ENCODE peak calls at places on chromosomes 11 and 22, in five cellular contexts. N is stimulated activated CD4-positive, alpha-beta T cell treated with anti-CD3 and anti-CD28 coated beads, Interleukin-1b, Interleukin-23, amount 100 ng/mL, for 24 hours; Y is anterior cingulate cortex; S is pancreas; J is activated naive CD4-positive, alpha-beta T cell treated with Interleukin-2 at 50 U/mL for 16 hours. T is an unnamed sample.

GRCh38 chr22:27100323-27100722 is 442.9 kb downstream of the MIAT start:
- DNase-seq in Y (no peak), S (no peak), J (no peak), N (no peak), T (no peak)

GRCh38 chr22:42752230-42752746 is 31.6 kb upstream of the A4GALT start:
- DNase-seq in N (no peak), J (no peak), S (no peak), Y (no peak), T (no peak)

GRCh38 chr22:26436903-26437515 is 7.9 kb downstream of the ASPHD2 start:
- DNase-seq in J (no peak), N (no peak), S (no peak), Y (no peak), T (peak; percentile 60)

GRCh38 chr11:44812971-44813370 is 86.2 kb downstream of the TSPAN18 start:
- DNase-seq in Y (no peak), N (no peak), J (no peak), S (no peak), T (no peak)

GRCh38 chr11:65414776-65415498 is 7.7 kb upstream of the NEAT1 start:
- DNase-seq in J (no peak), S (peak; percentile 40), Y (no peak), N (no peak), T (no peak)

GRCh38 chr11:128246364-128247234 is 340.8 kb downstream of the ETS1 start:
- DNase-seq in S (no peak), J (no peak), Y (no peak), N (no peak), T (no peak)

GRCh38 chr11:63961608-63962412 is 12.6 kb upstream of the COX8A start:
- DNase-seq in S (no peak), Y (no peak), J (no peak), N (no peak), T (peak; percentile 62)

GRCh38 chr11:111586305-111586915 is 15.8 kb upstream of the SIK2 start:
- DNase-seq in S (no peak), Y (no peak), N (no peak), J (peak; percentile 27), T (peak; percentile 54)

GRCh38 chr11:121127809-121128208 is 26.8 kb downstream of the TECTA start:
- DNase-seq in Y (no peak), J (no peak), S (peak; percentile 64), N (no peak), T (no peak)

GRCh38 chr11:36577373-36577772 is 9.6 kb downstream of the RAG1 start:
- DNase-seq in J (no peak), S (no peak), Y (no peak), N (no peak), T (no peak)

GRCh38 chr11:115760528-115760837 is 256.3 kb upstream of the CADM1 start:
- DNase-seq in N (no peak), Y (no peak), S (no peak), J (no peak), T (no peak)

GRCh38 chr22:25353516-25354445 is 134.3 kb downstream of the CRYBB2 start:
- DNase-seq in J (no peak), S (no peak), N (no peak), Y (no peak), T (no peak)

GRCh38 chr11:6574816-6575715 is 28.4 kb downstream of the RRP8 start:
- DNase-seq in J (no peak), Y (no peak), N (no peak), S (no peak), T (no peak)

GRCh38 chr22:49363526-49364230 is 464.0 kb downstream of the BRD1 start:
- DNase-seq in Y (no peak), N (no peak), J (no peak), S (no peak), T (no peak)

GRCh38 chr11:6298605-6299004 is 21.7 kb downstream of the CAVIN3 start:
- DNase-seq in S (peak; percentile 88), N (no peak), Y (no peak), J (no peak), T (no peak)

GRCh38 chr11:6663794-6664478 is 8.3 kb upstream of the DCHS1 start:
- DNase-seq in N (no peak), S (no peak), Y (no peak), J (no peak), T (no peak)

GRCh38 chr11:3867209-3868071 is 12.0 kb downstream of the STIM1 start:
- DNase-seq in N (no peak), J (no peak), S (no peak), Y (no peak), T (no peak)

GRCh38 chr22:28949788-28950187 is 66.4 kb downstream of the ZNRF3 start:
- DNase-seq in J (no peak), Y (no peak), N (no peak), S (no peak), T (no peak)

GRCh38 chr11:27020736-27021135 is 19.9 kb upstream of the BBOX1 start:
- DNase-seq in Y (no peak), S (no peak), N (no peak), J (no peak), T (no peak)

GRCh38 chr11:96486890-96487633 is 97.2 kb downstream of the JRKL start:
- DNase-seq in J (no peak), N (no peak), Y (no peak), S (no peak), T (peak; percentile 12)

GRCh38 chr11:59078435-59078834 is 7.7 kb upstream of the GLYATL1B start:
- DNase-seq in J (no peak), N (no peak), S (no peak), Y (no peak), T (no peak)

GRCh38 chr11:120523196-120523595 is 11.6 kb downstream of the GRIK4 start:
- DNase-seq in N (no peak), J (no peak), Y (no peak), S (no peak), T (peak; percentile 36)

GRCh38 chr11:93747122-93747521 is 5.7 kb downstream of the C11orf54 start:
- DNase-seq in S (no peak), N (no peak), J (no peak), Y (no peak), T (no peak)

GRCh38 chr11:14644396-14645246 is 1.0 kb downstream of the PDE3B start:
- DNase-seq in Y (peak; percentile 52), J (peak; percentile 53), S (peak; percentile 82), N (no peak), T (peak; percentile 25)

GRCh38 chr11:65448418-65449196 is 26.0 kb downstream of the NEAT1 start:
- DNase-seq in Y (no peak), S (no peak), J (no peak), N (no peak), T (no peak)

GRCh38 chr11:47714554-47715081 is 551 bp downstream of the AGBL2 start:
- DNase-seq in S (no peak), N (no peak), J (peak; percentile 9), Y (no peak), T (no peak)

GRCh38 chr11:83252266-83252665 is 33.9 kb downstream of the CCDC90B start:
- DNase-seq in S (no peak), Y (no peak), J (no peak), N (no peak), T (no peak)

GRCh38 chr11:14418801-14419417 is 59.9 kb upstream of the RRAS2 start:
- DNase-seq in J (no peak), S (no peak), Y (no peak), N (no peak), T (no peak)

GRCh38 chr22:46471901-46472721 is 65.3 kb downstream of the CELSR1 start:
- DNase-seq in J (no peak), Y (no peak), S (no peak), N (no peak), T (no peak)

GRCh38 chr11:61736310-61736709 is 16.1 kb upstream of the MYRF start:
- DNase-seq in Y (no peak), S (no peak), N (no peak), J (no peak), T (no peak)

GRCh38 chr11:134863294-134863693 is 451.3 kb upstream of the B3GAT1 start:
- DNase-seq in N (no peak), J (no peak), S (no peak), Y (no peak), T (no peak)